ENCODE peak calls at places on chromosomes 1 and 21, in seven cellular contexts. I, R, H, E, K, V and O are unnamed samples.

GRCh38 chr1:53093778-53094532 is 31.9 kb downstream of the PODN start:
- DNase-seq in E (no peak), H (no peak), V (no peak), I (no peak), R (no peak), K (no peak), O (no peak)

GRCh38 chr1:155017021-155017945 is 14.7 kb downstream of the ZBTB7B start:
- DNase-seq in V (peak), E (peak), R (peak), H (no peak), I (peak), K (peak), O (peak)

GRCh38 chr21:44773291-44773932 is 28.2 kb downstream of the UBE2G2 start:
- DNase-seq in R (peak), H (no peak), E (no peak), V (no peak), K (no peak), I (no peak), O (no peak)

GRCh38 chr1:34547043-34547674 is 207.7 kb upstream of the GJB5 start:
- DNase-seq in V (no peak), I (no peak), K (no peak), H (no peak), E (no peak), R (peak), O (no peak)

GRCh38 chr1:164637461-164638375 is 78.7 kb downstream of the PBX1 start:
- DNase-seq in V (no peak), R (peak), K (no peak), E (no peak), I (no peak), H (no peak), O (no peak)

GRCh38 chr1:95233321-95233736 is 681 bp upstream of the RWDD3 start:
- DNase-seq in R (no peak), E (no peak), K (no peak), V (no peak), I (no peak), H (no peak), O (peak)

GRCh38 chr21:17343055-17343454 is 169.8 kb upstream of the CXADR start:
- DNase-seq in V (no peak), E (peak), I (no peak), K (no peak), R (peak), H (peak), O (no peak)

GRCh38 chr1:194873328-194873923 is 1687.0 kb upstream of the B3GALT2 start:
- DNase-seq in E (no peak), R (peak), H (no peak), V (no peak), I (no peak), K (no peak), O (no peak)

GRCh38 chr1:43446881-43447835 is 6.6 kb downstream of the HYI start:
- DNase-seq in I (no peak), R (no peak), K (peak), V (no peak), E (no peak), H (no peak), O (no peak)

GRCh38 chr21:45577806-45578801 is 35.9 kb upstream of the SLC19A1 start:
- DNase-seq in H (no peak), V (no peak), I (no peak), K (no peak), R (no peak), E (no peak), O (no peak)

GRCh38 chr1:90046635-90047034 is 51.7 kb downstream of the ZNF326 start:
- DNase-seq in I (no peak), K (no peak), V (no peak), H (no peak), E (no peak), R (no peak), O (no peak)